ENCODE peak calls at places on chromosomes 5 and 9, in four cellular contexts. C, I, F and M are unnamed samples.

GRCh38 chr9:137521405-137521985 is 28.7 kb downstream of the PNPLA7 start:
- DNase-seq in C (no peak), I (no peak), F (no peak), M (no peak)

GRCh38 chr9:110526426-110526825 is 53.1 kb downstream of the SVEP1 start:
- DNase-seq in C (no peak), I (no peak), F (no peak), M (no peak)

GRCh38 chr9:99178912-99179872 is 42.5 kb downstream of the ALG2 start:
- DNase-seq in C (no peak), I (no peak), F (no peak), M (no peak)

GRCh38 chr5:79924936-79925893 is 65.8 kb downstream of the MTX3 start:
- DNase-seq in C (no peak), I (peak), F (peak), M (peak)

GRCh38 chr5:83077662-83078261 is 415 bp downstream of the XRCC4 start:
- DNase-seq in C (no peak), I (no peak), F (no peak), M (no peak)

GRCh38 chr5:112637343-112637742 is 100.3 kb upstream of the APC start:
- DNase-seq in C (no peak), I (no peak), F (no peak), M (no peak)

GRCh38 chr9:114947058-114947457 is 16.7 kb upstream of the TNFSF8 start:
- DNase-seq in C (no peak), I (no peak), F (no peak), M (no peak)

GRCh38 chr9:114005371-114006154 is 72.5 kb downstream of the AMBP start:
- DNase-seq in C (peak), I (no peak), F (no peak), M (no peak)

GRCh38 chr9:122051401-122052346 is 41.4 kb downstream of the TTLL11 start:
- DNase-seq in C (no peak), I (no peak), F (peak), M (no peak)

GRCh38 chr5:95448836-95449235 is 57.7 kb downstream of the FAM81B start:
- DNase-seq in C (no peak), I (no peak), F (no peak), M (no peak)

GRCh38 chr5:34709861-34710673 is 53.9 kb downstream of the RAI14 start:
- DNase-seq in C (no peak), I (no peak), F (no peak), M (no peak)

GRCh38 chr9:72554221-72554641 is 32.8 kb downstream of the TMC1 start:
- DNase-seq in C (no peak), I (no peak), F (no peak), M (no peak)

GRCh38 chr9:113712053-113712452 is 164.1 kb upstream of the ZNF618 start:
- DNase-seq in C (no peak), I (no peak), F (no peak), M (no peak)

GRCh38 chr9:136052991-136053756 is 41.9 kb downstream of the NACC2 start:
- DNase-seq in C (peak), I (no peak), F (no peak), M (no peak)

GRCh38 chr5:90558344-90559192 is at the start of gene ADGRV1:
- DNase-seq in C (peak), I (no peak), F (peak), M (peak)

GRCh38 chr5:1262381-1262780 is 32.5 kb downstream of the TERT start:
- DNase-seq in C (no peak), I (no peak), F (no peak), M (no peak)

GRCh38 chr9:18606831-18607230 is 132.9 kb downstream of the ADAMTSL1 start:
- DNase-seq in C (no peak), I (no peak), F (no peak), M (no peak)

GRCh38 chr5:144460608-144461007 is 289.9 kb downstream of the KCTD16 start:
- DNase-seq in C (no peak), I (no peak), F (no peak), M (no peak)

GRCh38 chr5:177434942-177435738 is 8.7 kb downstream of the GRK6 start:
- DNase-seq in C (no peak), I (no peak), F (no peak), M (no peak)

GRCh38 chr9:114282926-114283325 is 40.0 kb upstream of the ORM1 start:
- DNase-seq in C (peak), I (no peak), F (no peak), M (no peak)

GRCh38 chr9:21674894-21675293 is 127.5 kb upstream of the MTAP start:
- DNase-seq in C (no peak), I (no peak), F (no peak), M (no peak)

GRCh38 chr9:88312070-88312469 is 76.2 kb upstream of the SPIN1 start:
- DNase-seq in C (no peak), I (no peak), F (no peak), M (no peak)

GRCh38 chr9:35229779-35230143 is 68.0 kb downstream of the UNC13B start:
- DNase-seq in C (no peak), I (no peak), F (no peak), M (no peak)

GRCh38 chr9:107465467-107466451 is 23.8 kb downstream of the KLF4 start:
- DNase-seq in C (peak), I (no peak), F (peak), M (peak)

GRCh38 chr9:127154390-127155191 is 32.2 kb upstream of the ANGPTL2 start:
- DNase-seq in C (peak), I (no peak), F (peak), M (no peak)

GRCh38 chr5:31378838-31379237 is 153.1 kb downstream of the DROSHA start:
- DNase-seq in C (no peak), I (no peak), F (no peak), M (no peak)

GRCh38 chr9:136341042-136341655 is 13.8 kb downstream of the GPSM1 start:
- DNase-seq in C (no peak), I (no peak), F (no peak), M (no peak)

GRCh38 chr5:68884893-68885292 is 208.9 kb upstream of the SLC30A5 start:
- DNase-seq in C (no peak), I (peak), F (no peak), M (peak)

GRCh38 chr5:129767927-129768380 is 20.1 kb downstream of the MINAR2 start:
- DNase-seq in C (peak), I (peak), F (peak), M (peak)

GRCh38 chr9:112868461-112868860 is 22.2 kb downstream of the SLC46A2 start:
- DNase-seq in C (no peak), I (no peak), F (no peak), M (no peak)

GRCh38 chr5:114450516-114450909 is 88.6 kb downstream of the KCNN2 start:
- DNase-seq in C (no peak), I (no peak), F (no peak), M (no peak)

GRCh38 chr5:136132087-136132486 is 558 bp upstream of the SMAD5 start:
- DNase-seq in C (no peak), I (no peak), F (peak), M (no peak)

GRCh38 chr9:134728021-134728795 is 86.6 kb downstream of the COL5A1 start:
- DNase-seq in C (no peak), I (no peak), F (no peak), M (no peak)

GRCh38 chr5:131214828-131215227 is 44.1 kb downstream of the LYRM7 start:
- DNase-seq in C (no peak), I (no peak), F (no peak), M (no peak)

GRCh38 chr5:150206780-150207115 is 16.9 kb downstream of the SLC6A7 start:
- DNase-seq in C (no peak), I (no peak), F (no peak), M (no peak)

GRCh38 chr5:59842999-59843398 is 50.5 kb downstream of the PDE4D start:
- DNase-seq in C (no peak), I (no peak), F (no peak), M (no peak)

GRCh38 chr9:133558191-133559126 is 24.0 kb downstream of the ADAMTSL2 start:
- DNase-seq in C (peak), I (no peak), F (peak), M (no peak)

GRCh38 chr5:137954131-137954879 is 65.0 kb downstream of the PKD2L2 start:
- DNase-seq in C (no peak), I (no peak), F (no peak), M (no peak)

GRCh38 chr9:90287567-90288274 is 354.9 kb downstream of the DIRAS2 start:
- DNase-seq in C (no peak), I (no peak), F (peak), M (no peak)

GRCh38 chr9:128321879-128322341 is 337 bp downstream of the TRUB2 start:
- DNase-seq in C (no peak), I (no peak), F (no peak), M (no peak)